ENCODE peak calls at places on chromosomes 2 and 18, in six cellular contexts. R, B, V, D, E and H are unnamed samples. For H3K4me1, the result is how much of the 10 kb centered on the place peaks cover.

GRCh38 chr2:230692760-230693159 is 19.9 kb upstream of the CAB39 start:
- DNase-seq in E (no peak), V (no peak), R (no peak), B (no peak), D (no peak), H (no peak)

GRCh38 chr18:12046751-12047335 is 46.8 kb upstream of the ANKRD62 start:
- DNase-seq in R (no peak), E (no peak), D (no peak), V (no peak), B (no peak), H (no peak)

GRCh38 chr2:84959045-84959493 is 11.9 kb upstream of the KCMF1 start:
- DNase-seq in V (no peak), R (no peak), D (no peak), B (no peak), E (no peak), H (peak)

GRCh38 chr2:190646780-190647626 is 1.9 kb upstream of the NAB1 start:
- DNase-seq in E (no peak), D (no peak), B (no peak), V (no peak), R (no peak), H (peak)

GRCh38 chr2:144935736-144936135 is 415.8 kb upstream of the ZEB2 start:
- DNase-seq in D (no peak), E (no peak), B (no peak), V (no peak), R (no peak), H (no peak)

GRCh38 chr2:205989291-205990071 is 96.5 kb downstream of the INO80D start:
- DNase-seq in E (no peak), D (no peak), B (no peak), V (no peak), R (no peak), H (no peak)

GRCh38 chr2:57881998-57882884 is 164.4 kb upstream of the VRK2 start:
- DNase-seq in B (no peak), R (no peak), E (no peak), V (no peak), D (no peak), H (peak)

GRCh38 chr2:46984642-46985476 is 69.3 kb upstream of the MCFD2 start:
- DNase-seq in R (peak), B (peak), V (peak), E (no peak), D (peak), H (peak)

DNA sequence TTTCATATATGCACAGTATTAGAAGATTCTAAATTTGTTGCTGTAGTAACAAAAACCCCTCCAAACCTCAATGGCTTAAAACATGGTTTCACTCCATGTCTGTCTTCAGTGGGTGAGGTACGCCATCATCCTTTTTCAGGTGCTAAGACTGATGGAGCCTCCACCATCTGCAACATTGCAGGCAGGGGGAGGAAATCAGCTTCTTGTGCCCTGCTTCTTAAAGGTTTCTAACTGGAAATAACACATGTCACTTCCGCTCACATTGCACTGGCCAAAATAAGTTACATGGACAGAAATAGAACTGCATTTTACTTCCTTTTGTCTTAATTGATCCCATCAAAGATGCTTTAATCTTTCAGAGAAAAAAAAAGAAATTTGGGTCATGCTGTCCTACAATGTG is 94.1 kb downstream of the GALNT3 start:
- DNase-seq in V (no peak), E (no peak), R (no peak), B (no peak), D (no peak), H (no peak)
- TF ChIP-seq CTCF in V (no peak), E (no peak), R (no peak), B (no peak), D (no peak), H (no peak)

DNA sequence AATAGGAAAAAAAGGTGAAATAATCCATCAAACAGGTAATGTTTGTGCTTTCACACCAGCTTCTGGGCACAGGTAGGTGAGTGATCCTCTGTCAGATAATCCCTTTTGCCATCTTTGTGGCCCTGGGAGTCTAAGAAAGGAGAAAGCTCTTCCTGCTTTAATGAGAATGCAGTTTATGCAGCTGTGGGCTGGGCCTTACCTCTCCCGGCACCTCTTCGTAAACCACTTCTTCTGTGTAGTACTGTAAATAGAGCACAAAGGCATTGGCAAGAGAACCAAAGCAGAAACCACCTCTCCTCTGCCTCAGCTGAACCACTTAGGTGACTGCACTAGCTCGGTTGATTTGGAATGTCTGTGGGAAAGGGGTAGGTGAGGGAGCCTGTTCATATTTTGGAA is 4.9 kb downstream of the NEB start:
- DNase-seq in V (no peak), R (no peak), E (no peak), D (no peak), B (no peak), H (no peak)
- H3K4me1 ChIP-seq in V (under half), R (under half), E (under half), D (under half), B (under half), H (under half)

DNA sequence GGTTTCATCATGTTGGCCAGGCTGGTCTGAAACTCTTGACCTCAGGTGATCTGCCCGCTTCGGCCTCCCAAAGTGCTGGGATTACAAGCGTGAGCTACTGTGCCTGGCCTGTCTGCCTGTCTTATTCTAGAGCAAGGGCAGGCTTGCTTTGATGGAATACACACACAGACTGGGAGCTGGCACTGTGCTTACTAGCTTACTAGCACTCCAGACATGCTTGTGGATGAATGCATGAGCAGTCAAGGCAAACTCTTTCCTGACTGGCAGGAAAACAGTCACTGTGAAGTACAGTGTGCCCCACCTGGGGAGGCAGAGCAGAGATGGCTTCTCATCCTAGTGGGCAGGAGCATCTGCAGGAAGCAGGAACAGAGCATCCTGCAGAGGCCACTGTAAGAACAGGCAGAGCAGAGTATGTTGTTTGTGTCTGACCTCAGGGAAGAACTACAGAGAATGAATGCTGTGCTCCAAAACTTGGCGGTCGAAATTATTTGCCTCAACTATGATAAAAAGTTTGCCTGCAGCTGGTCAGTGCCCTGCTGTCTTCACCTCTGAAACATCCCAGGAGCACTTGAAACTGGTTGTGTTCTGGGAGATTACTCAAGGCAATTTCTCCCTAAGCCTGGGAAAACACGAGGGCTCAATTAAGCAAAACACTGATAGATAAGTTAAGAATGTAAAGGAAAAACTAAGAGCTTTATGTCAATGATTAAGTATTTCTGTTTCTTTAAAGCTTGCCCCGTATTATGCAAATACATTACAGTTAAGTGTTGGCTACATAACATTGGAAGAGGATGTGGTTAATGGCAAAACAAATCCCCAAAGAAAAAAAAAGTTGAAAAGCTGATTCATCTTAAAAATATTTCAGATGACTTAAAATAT is 102.4 kb downstream of the VAPA start:
- DNase-seq in D (no peak), V (peak), R (peak), E (peak), B (no peak), H (peak)
- TF ChIP-seq CTCF in D (peak), V (no peak), R (peak), E (peak), B (peak), H (peak)

GRCh38 chr2:8314063-8314462 is 367.8 kb upstream of the ID2 start:
- DNase-seq in V (no peak), R (no peak), B (no peak), E (no peak), D (no peak), H (no peak)

GRCh38 chr2:8315766-8316165 is 366.1 kb upstream of the ID2 start:
- DNase-seq in E (peak), V (peak), B (no peak), R (peak), D (no peak), H (peak)

GRCh38 chr2:8310557-8311455 is 371.1 kb upstream of the ID2 start:
- DNase-seq in B (no peak), E (no peak), V (no peak), D (no peak), R (no peak), H (no peak)

GRCh38 chr2:8312221-8312620 is 369.6 kb upstream of the ID2 start:
- DNase-seq in V (no peak), E (no peak), D (no peak), B (no peak), R (no peak), H (no peak)

DNA sequence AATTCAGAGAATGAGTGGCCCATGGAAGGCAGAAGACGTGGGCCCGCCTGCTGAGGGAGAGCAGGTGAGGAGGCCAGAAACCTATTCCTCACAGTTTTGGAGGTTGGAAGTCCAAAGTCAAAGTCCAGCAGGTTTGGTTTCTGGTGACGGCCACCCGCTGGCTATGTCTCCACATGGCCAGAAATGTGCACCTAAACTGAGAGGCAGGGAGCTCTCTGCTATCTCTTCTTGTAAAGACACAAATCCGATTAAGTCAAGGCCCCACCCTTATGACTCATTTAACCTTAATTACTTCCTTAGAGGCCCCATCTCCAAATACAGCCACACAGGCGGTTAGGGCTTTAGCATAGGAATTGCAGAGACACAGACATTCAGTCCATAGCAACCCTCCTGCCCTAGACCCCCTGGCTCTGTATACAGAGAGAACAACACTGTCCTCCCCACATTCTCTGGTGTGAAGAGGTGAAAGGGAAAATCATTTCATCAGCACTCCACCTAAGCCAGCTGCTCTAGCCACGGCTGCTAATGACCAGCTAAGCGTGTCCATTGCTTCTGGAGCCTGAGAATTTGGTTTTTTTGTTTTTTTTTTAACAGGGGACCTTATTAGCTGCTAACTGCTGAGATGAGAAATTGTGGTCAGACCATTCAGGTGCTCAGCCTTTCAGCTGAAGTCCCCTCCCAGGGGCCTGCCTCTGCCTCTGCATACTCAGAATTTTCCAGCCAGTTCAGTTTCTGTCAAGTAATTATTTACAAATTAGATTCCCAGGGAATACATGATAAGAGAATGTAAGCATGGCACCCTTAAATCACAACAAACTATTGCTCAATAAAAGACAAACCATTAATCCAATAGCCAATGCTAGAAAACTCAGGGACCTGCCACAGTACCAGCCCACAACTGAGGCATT is 368.7 kb upstream of the ID2 start:
- DNase-seq in B (no peak), E (no peak), R (no peak), D (no peak), V (no peak), H (peak)
- H3K4me1 ChIP-seq in B (under half), E (under half), R (under half), D (under half), V (under half), H (under half)